ENCODE peak calls at places on chromosome 1, in nine cellular contexts. N, R, Y, Q, I, G, B, D and Z are unnamed samples.

GRCh38 chr1:117327008-117327407 is 40.2 kb upstream of the MAN1A2 start:
- DNase-seq in N (no peak), R (no peak), Y (no peak), Q (no peak), I (no peak), G (no peak), B (no peak), D (no peak), Z (no peak)

GRCh38 chr1:162019006-162019405 is 4.7 kb downstream of the OLFML2B start:
- DNase-seq in N (peak; percentile 97), R (peak; percentile 64), Y (no peak), Q (no peak), I (no peak), G (no peak), B (no peak), D (no peak), Z (peak; percentile 70)

GRCh38 chr1:37691497-37692077 is 729 bp upstream of the CDCA8 start:
- DNase-seq in N (peak; percentile 60), R (peak; percentile 31), Y (peak; percentile 18), Q (peak; percentile 49), I (peak; percentile 39), G (peak; percentile 49), B (peak; percentile 74), D (no peak), Z (peak; percentile 43)

GRCh38 chr1:172177849-172178248 is 242.6 kb upstream of the C1orf105 start:
- DNase-seq in N (peak; percentile 75), R (no peak), Y (no peak), Q (no peak), I (no peak), G (no peak), B (no peak), D (no peak), Z (no peak)

GRCh38 chr1:61386323-61386722 is 304.0 kb downstream of the NFIA start:
- DNase-seq in N (no peak), R (no peak), Y (no peak), Q (no peak), I (no peak), G (no peak), B (no peak), D (no peak), Z (no peak)

GRCh38 chr1:60875139-60875538 is 207.2 kb upstream of the NFIA start:
- DNase-seq in N (no peak), R (no peak), Y (no peak), Q (no peak), I (no peak), G (no peak), B (no peak), D (no peak), Z (no peak)

GRCh38 chr1:62572476-62572875 is 24.8 kb upstream of the ANGPTL3 start:
- DNase-seq in N (no peak), R (no peak), Y (no peak), Q (no peak), I (no peak), G (no peak), B (no peak), D (no peak), Z (no peak)

GRCh38 chr1:108560430-108561144 is 687 bp downstream of the EEIG2 start:
- DNase-seq in N (peak; percentile 61), R (peak; percentile 42), Y (peak; percentile 23), Q (peak; percentile 54), I (peak; percentile 81), G (peak; percentile 70), B (peak; percentile 79), D (no peak), Z (peak; percentile 31)

GRCh38 chr1:91889717-91890459 is 3.9 kb upstream of the TGFBR3 start:
- DNase-seq in N (peak; percentile 75), R (peak; percentile 53), Y (no peak), Q (no peak), I (no peak), G (no peak), B (no peak), D (no peak), Z (no peak)

GRCh38 chr1:95171270-95172245 is 54.4 kb downstream of the TLCD4 start:
- DNase-seq in N (no peak), R (no peak), Y (no peak), Q (no peak), I (no peak), G (no peak), B (no peak), D (no peak), Z (no peak)

GRCh38 chr1:95169544-95169943 is 52.4 kb downstream of the TLCD4 start:
- DNase-seq in N (peak; percentile 82), R (no peak), Y (no peak), Q (no peak), I (no peak), G (no peak), B (no peak), D (no peak), Z (no peak)

DNA sequence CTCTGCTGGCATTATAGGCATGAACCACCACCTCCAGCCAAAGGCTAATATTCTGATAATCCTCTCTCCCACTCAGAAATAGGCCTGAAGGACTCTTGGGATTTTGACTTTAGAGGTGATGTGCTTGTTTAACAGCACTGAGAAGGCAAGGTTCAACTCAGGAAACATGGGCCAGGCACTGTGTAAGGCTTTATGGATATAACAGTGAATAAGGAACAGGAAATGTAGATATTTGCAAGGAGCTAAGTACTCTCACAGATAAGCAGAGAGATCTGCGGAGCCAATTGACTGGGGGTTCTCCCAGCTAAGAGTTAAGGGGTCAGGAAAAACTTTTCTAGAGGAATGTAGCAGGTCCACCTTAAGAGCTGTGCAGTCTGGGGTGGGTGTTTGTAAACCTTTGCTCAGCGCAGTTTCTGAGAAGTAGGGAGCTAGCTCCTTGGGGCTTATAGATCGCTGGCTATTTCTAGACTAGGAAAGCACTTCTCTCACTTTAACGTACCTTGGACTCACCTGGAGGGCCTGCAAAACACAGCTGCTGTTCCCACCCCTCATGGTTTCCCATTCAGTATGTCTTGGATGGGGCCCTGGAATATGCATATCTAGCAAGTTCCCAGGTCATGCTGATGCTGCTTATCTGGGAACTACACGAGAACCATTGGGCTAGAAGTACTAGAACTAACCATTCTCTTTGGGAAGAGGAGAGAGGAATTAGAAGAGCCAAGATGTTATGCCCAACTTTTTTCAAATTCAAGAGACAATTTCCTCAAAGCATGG is 51.7 kb downstream of the TLCD4 start:
- DNase-seq in N (no peak), R (no peak), Y (no peak), Q (no peak), I (no peak), G (no peak), B (no peak), D (no peak), Z (no peak)
- H3K36me3 ChIP-seq in N (no peaks in the 10 kb centered on the region), R (no peaks in the 10 kb centered on the region), Y (no peaks in the 10 kb centered on the region), Q (no peaks in the 10 kb centered on the region), I (no peaks in the 10 kb centered on the region), G (no peaks in the 10 kb centered on the region), B (no peaks in the 10 kb centered on the region), D (no peaks in the 10 kb centered on the region), Z (no peaks in the 10 kb centered on the region)

DNA sequence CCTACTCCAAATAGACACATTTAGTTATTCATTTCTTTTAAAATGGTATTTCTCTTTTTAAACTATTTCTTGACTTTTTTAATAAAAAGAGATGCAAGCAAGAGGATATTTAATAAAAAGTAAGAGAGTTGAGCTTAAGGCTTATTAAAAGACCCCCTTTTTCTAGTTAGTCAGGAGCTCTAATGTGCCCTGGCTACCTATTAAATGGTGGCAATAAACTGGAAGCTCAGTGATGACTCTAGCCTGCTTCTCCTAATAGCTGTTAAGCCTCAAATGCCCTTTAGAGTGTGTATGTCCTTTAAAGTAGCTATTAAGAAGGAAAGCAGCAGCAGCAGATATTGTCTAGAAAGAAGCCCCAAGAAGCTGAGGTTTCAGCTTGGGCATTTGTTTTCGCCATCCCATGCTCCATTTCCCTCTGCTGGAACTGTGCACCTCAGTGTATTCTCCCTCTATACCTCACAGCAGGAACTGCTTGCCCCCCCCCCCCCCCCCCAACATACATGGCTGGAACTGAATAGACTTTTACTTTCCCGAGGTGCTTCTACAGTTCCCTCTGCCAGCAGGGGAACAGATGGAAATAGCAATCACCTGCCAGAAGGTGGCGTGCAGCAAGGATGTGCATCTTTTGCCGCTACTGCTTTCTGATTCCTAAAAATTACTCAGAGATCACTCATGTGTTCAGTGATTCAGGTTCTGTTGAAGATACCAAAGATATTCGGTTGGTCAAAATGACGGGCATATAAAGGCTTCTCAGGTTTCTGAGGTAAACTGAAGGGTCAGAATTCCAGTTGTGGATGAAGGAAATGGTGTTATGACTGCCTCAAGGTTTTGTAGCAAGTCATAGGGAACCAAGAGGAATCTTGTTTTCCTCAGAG is 2.5 kb downstream of the RGS4 start:
- DNase-seq in N (peak; percentile 97), R (peak; percentile 86), Y (peak; percentile 25), Q (no peak), I (peak; percentile 43), G (peak; percentile 80), B (peak; percentile 79), D (no peak), Z (peak; percentile 82)
- TF ChIP-seq CTCF in N (peak; percentile 87), R (peak; percentile 84), Y (peak; percentile 56), Q (peak; percentile 24), I (peak; percentile 74), G (peak; percentile 76), B (peak; percentile 32), D (peak; percentile 83), Z (peak; percentile 85)

DNA sequence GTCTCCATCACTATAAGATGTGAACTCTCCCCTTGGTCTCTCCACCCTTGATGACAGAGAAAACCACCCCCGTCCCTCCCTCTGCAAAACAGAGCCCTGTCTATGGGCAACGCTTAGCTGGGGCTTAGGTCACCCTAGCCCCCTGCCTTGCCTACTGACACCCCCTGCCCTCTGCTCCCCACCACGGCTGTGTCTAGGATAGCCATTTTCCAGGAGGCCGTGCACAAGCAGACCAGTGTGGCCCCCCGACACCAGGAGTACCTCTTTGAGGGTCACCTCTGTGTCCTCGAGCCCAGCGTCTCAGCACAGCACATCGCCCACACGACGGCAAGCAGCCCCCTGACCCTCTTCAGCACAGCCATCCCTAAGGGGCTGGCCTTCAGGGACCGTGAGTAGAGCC is 8.5 kb downstream of the IKBKE start:
- DNase-seq in N (no peak), R (no peak), Y (no peak), Q (no peak), I (no peak), G (no peak), B (no peak), D (no peak), Z (no peak)
- H3K36me3 ChIP-seq in N (peaks cover 28% of the 10 kb centered on the region), R (peaks cover 17% of the 10 kb centered on the region), Y (no peaks in the 10 kb centered on the region), Q (peaks cover 64% of the 10 kb centered on the region), I (peaks cover 84% of the 10 kb centered on the region), G (no peaks in the 10 kb centered on the region), B (no peaks in the 10 kb centered on the region), D (no peaks in the 10 kb centered on the region), Z (no peaks in the 10 kb centered on the region)

GRCh38 chr1:115978292-115978941 is 2.1 kb downstream of the SLC22A15 start:
- DNase-seq in N (no peak), R (no peak), Y (no peak), Q (no peak), I (no peak), G (no peak), B (no peak), D (no peak), Z (no peak)

GRCh38 chr1:115976900-115977480 is 677 bp downstream of the SLC22A15 start:
- DNase-seq in N (peak; percentile 19), R (peak; percentile 3), Y (no peak), Q (no peak), I (no peak), G (peak; percentile 16), B (no peak), D (no peak), Z (no peak)

GRCh38 chr1:115975569-115976061 is 698 bp upstream of the SLC22A15 start:
- DNase-seq in N (no peak), R (no peak), Y (no peak), Q (no peak), I (no peak), G (no peak), B (no peak), D (no peak), Z (no peak)

GRCh38 chr1:115977481-115978258 is 1.4 kb downstream of the SLC22A15 start:
- DNase-seq in N (peak; percentile 56), R (peak; percentile 66), Y (no peak), Q (no peak), I (no peak), G (no peak), B (no peak), D (no peak), Z (no peak)

GRCh38 chr1:115976062-115976899 is at the start of gene SLC22A15:
- DNase-seq in N (peak; percentile 64), R (peak; percentile 55), Y (peak; percentile 19), Q (peak; percentile 64), I (peak; percentile 69), G (peak; percentile 77), B (peak; percentile 74), D (no peak), Z (no peak)
- TF ChIP-seq CTCF in N (no peak), R (no peak), Y (no peak), Q (no peak), I (no peak), G (no peak), B (no peak), D (no peak), Z (no peak)